ENCODE peak calls at places on chromosomes 6 and 20, in nine cellular contexts. N is DND-41, L is natural killer cell, C is PC-3, Z is thyroid gland, W is mammary epithelial cell, G is fibroblast of the aortic adventitia, K is RWPE1, Y is left ventricle myocardium inferior. Q is an unnamed sample.
A peak's percentile ranks its signal among the peaks of the same experiment; 100 is the strongest.

GRCh38 chr6:112549749-112550148 is 202.6 kb downstream of the RFPL4B start:
- DNase-seq in W (no peak), Y (no peak), K (no peak), C (no peak), N (no peak), G (no peak), L (no peak), Z (no peak), Q (no peak)

GRCh38 chr6:27720607-27721580 is 191.3 kb downstream of the OR2B2 start:
- DNase-seq in G (peak; percentile 43), Y (no peak), W (peak; percentile 73), C (peak; percentile 48), K (peak; percentile 79), L (no peak), N (no peak), Z (no peak), Q (peak; percentile 43)

GRCh38 chr20:44111712-44112335 is 75.2 kb downstream of the JPH2 start:
- DNase-seq in N (no peak), C (peak; percentile 21), W (peak; percentile 34), G (peak; percentile 45), L (no peak), K (peak; percentile 46), Y (no peak), Z (peak; percentile 57), Q (peak; percentile 58)

GRCh38 chr20:58608096-58608840 is 42.8 kb upstream of the STX16 start:
- DNase-seq in N (no peak), Y (no peak), K (no peak), W (no peak), Z (no peak), L (no peak), C (no peak), G (no peak), Q (no peak)

GRCh38 chr6:144216668-144217218 is 66.4 kb downstream of the STX11 start:
- DNase-seq in K (no peak), W (no peak), C (no peak), G (no peak), Y (no peak), N (no peak), Z (no peak), L (no peak), Q (no peak)

GRCh38 chr6:125584468-125584939 is 164.9 kb upstream of the HEY2 start:
- DNase-seq in W (peak; percentile 1), G (no peak), K (no peak), Y (peak; percentile 49), C (peak; percentile 69), Z (peak; percentile 41), N (no peak), L (no peak), Q (peak; percentile 20)

GRCh38 chr20:4740774-4741431 is 19.2 kb downstream of the PRND start:
- DNase-seq in G (peak; percentile 57), L (peak; percentile 60), K (no peak), Y (peak; percentile 28), N (peak; percentile 78), Z (peak; percentile 52), W (no peak), C (peak; percentile 68), Q (peak; percentile 53)

GRCh38 chr6:39416728-39417127 is 94.2 kb upstream of the KCNK16 start:
- DNase-seq in Z (no peak), N (no peak), Y (no peak), K (peak; percentile 87), W (peak; percentile 32), C (peak; percentile 70), L (no peak), G (no peak), Q (peak; percentile 87)

GRCh38 chr6:169451065-169451840 is 197.6 kb upstream of the THBS2 start:
- DNase-seq in W (no peak), C (no peak), N (no peak), L (no peak), Y (no peak), G (no peak), K (no peak), Z (no peak), Q (no peak)

GRCh38 chr6:83633609-83634008 is 75.3 kb downstream of the SNAP91 start:
- DNase-seq in Z (no peak), G (no peak), N (no peak), C (no peak), W (no peak), Y (no peak), K (no peak), L (no peak), Q (no peak)

GRCh38 chr20:22303523-22303922 is 280.8 kb downstream of the FOXA2 start:
- DNase-seq in N (no peak), W (no peak), G (no peak), Z (no peak), K (no peak), L (no peak), C (peak; percentile 42), Y (no peak), Q (peak; percentile 27)

GRCh38 chr6:1378224-1379025 is 11.0 kb upstream of the FOXF2 start:
- DNase-seq in N (no peak), Y (no peak), W (no peak), L (no peak), K (no peak), C (no peak), Z (no peak), G (no peak), Q (no peak)

GRCh38 chr6:133337312-133337711 is 96.2 kb downstream of the EYA4 start:
- DNase-seq in W (no peak), Z (no peak), K (no peak), Y (no peak), G (peak; percentile 24), C (peak; percentile 57), L (no peak), N (no peak), Q (no peak)

GRCh38 chr6:431504-431903 is 40.0 kb downstream of the IRF4 start:
- DNase-seq in Z (no peak), K (no peak), W (no peak), N (no peak), G (no peak), Y (no peak), L (no peak), C (no peak), Q (no peak)

DNA sequence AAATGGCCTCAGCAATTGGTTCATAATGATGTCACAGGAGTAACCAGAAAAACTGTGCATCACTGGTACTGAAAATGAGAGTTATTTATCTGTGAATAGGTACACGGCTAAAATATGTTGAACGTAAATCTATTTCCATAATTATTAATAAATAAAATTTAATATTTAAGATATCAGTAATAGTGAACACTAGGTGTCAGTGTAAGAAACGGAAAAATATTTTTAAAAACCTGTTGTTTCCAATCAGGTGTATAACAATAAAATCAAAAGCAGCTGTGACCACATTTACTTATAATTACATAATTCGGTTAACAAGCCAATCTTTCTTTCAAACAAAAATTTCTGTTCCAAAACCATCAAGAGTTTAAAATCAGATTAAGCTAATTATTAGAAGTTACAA is 241.4 kb upstream of the RUNX2 start:
- DNase-seq in Z (no peak), K (no peak), W (no peak), C (peak; percentile 37), N (no peak), L (no peak), G (no peak), Y (no peak), Q (no peak)
- TF ChIP-seq CTCF in Z (no peak), K (no peak), W (no peak), C (peak; percentile 19), N (no peak), L (no peak), G (no peak), Y (no peak), Q (peak; percentile 17)

DNA sequence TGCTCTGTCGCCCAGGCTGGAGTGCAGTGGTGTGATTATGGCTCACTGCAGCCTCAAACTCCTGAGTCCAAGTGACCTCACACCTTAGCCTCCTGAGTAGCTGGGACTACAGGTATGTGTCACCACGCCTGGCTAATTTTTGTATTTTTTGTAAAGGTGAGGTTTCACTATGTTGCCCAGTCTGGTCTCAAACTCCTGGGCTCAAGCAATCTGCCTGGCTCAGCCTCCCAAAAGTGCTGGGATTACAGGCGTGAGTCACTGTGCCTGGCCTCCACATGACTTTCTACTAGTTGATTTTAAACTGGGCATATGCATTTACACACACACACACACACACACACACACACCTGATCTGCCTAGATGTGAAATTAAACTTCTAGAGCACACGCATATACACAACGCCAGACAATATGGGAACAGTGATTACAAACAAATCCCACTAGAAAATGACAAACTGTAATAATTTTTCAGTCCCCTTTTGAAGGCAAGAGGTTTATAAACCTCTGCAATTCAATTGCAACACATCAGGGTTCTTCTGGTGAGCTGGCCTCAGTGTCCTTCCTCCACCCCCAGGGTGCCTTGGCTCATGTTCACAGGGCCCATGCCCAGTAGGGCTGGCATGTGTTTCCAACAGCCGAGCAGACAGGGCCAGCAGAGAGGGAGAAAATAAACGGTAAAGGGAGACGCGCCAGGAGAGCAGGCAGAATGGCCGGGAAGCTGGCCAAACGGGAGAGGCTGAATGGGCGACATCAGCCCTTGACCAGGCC is 31.2 kb downstream of the PARD6B start:
- DNase-seq in K (peak; percentile 54), G (peak; percentile 73), Y (peak; percentile 82), C (peak; percentile 74), W (peak; percentile 82), Z (peak; percentile 96), L (no peak), N (no peak), Q (peak; percentile 94)
- TF ChIP-seq CTCF in K (no peak), G (no peak), Y (peak; percentile 11), C (no peak), W (no peak), Z (no peak), L (no peak), N (no peak), Q (no peak)

GRCh38 chr6:167285077-167285770 is 5.9 kb upstream of the UNC93A start:
- DNase-seq in W (no peak), G (no peak), K (no peak), L (no peak), N (no peak), Z (peak; percentile 73), C (no peak), Y (no peak), Q (no peak)
- TF ChIP-seq CTCF in W (no peak), G (no peak), K (no peak), L (no peak), N (no peak), Z (no peak), C (no peak), Y (no peak), Q (no peak)

GRCh38 chr6:37059344-37060194 is 54.1 kb downstream of the FGD2 start:
- DNase-seq in K (peak; percentile 94), Y (peak; percentile 61), C (peak; percentile 97), G (peak; percentile 96), Z (peak; percentile 91), L (no peak), N (no peak), W (peak; percentile 98), Q (peak; percentile 97)
- TF ChIP-seq CTCF in K (peak; percentile 64), Y (peak; percentile 42), C (peak; percentile 83), G (peak; percentile 84), Z (peak; percentile 28), L (no peak), N (no peak), W (peak; percentile 64), Q (peak; percentile 66)

DNA sequence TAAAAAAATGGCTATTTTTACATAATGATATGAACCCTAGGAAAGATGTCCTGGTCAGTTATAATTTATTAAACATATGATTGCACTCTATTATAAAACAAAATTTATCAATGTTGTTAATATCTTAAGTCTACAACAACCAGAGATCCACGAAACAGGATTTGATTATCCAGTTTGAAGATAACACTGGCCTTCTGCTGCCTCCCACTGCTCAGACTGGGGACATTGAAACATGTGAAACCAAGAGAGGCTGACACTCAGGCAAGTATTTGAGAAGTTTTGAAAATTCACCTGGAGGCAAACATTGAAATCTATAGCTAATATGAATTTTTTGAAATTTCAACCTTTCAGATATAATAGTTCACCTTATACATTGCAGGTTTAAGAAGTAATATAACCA is 219.3 kb upstream of the HSF2 start:
- DNase-seq in Z (no peak), N (no peak), K (no peak), W (no peak), C (no peak), G (peak; percentile 40), Y (no peak), L (no peak), Q (no peak)
- TF ChIP-seq CTCF in Z (no peak), N (no peak), K (no peak), W (no peak), C (no peak), G (peak; percentile 33), Y (peak; percentile 38), L (no peak), Q (no peak)